ENCODE peak calls at places on chromosomes 2 and 18, in six cellular contexts. One of them, this sample, is unnamed.

GRCh38 chr18:13440277-13441248 is 222.0 kb downstream of the LDLRAD4 start:
- DNase-seq in GM06990: no peak
- DNase-seq in esophagus squamous epithelium: no peak
- DNase-seq in CD8-positive, alpha-beta memory T cell: no peak
- DNase-seq in heart right ventricle: no peak
- DNase-seq in fibroblast of pulmonary artery: no peak
- DNase-seq in this sample: peak

GRCh38 chr2:223884399-223884798 is 47.0 kb upstream of the AP1S3 start:
- DNase-seq in GM06990: peak
- DNase-seq in esophagus squamous epithelium: no peak
- DNase-seq in CD8-positive, alpha-beta memory T cell: no peak
- DNase-seq in heart right ventricle: no peak
- DNase-seq in fibroblast of pulmonary artery: peak
- DNase-seq in this sample: no peak

GRCh38 chr18:6624271-6624670 is 105.2 kb upstream of the ARHGAP28 start:
- DNase-seq in GM06990: no peak
- DNase-seq in esophagus squamous epithelium: no peak
- DNase-seq in CD8-positive, alpha-beta memory T cell: no peak
- DNase-seq in heart right ventricle: no peak
- DNase-seq in fibroblast of pulmonary artery: peak
- DNase-seq in this sample: no peak

GRCh38 chr2:120430501-120430830 is 84.5 kb downstream of the INHBB start:
- DNase-seq in GM06990: no peak
- DNase-seq in esophagus squamous epithelium: no peak
- DNase-seq in CD8-positive, alpha-beta memory T cell: no peak
- DNase-seq in heart right ventricle: no peak
- DNase-seq in fibroblast of pulmonary artery: no peak
- DNase-seq in this sample: no peak

GRCh38 chr2:95569170-95569569 is 22.6 kb upstream of the TRIM43 start:
- DNase-seq in GM06990: no peak
- DNase-seq in esophagus squamous epithelium: no peak
- DNase-seq in CD8-positive, alpha-beta memory T cell: no peak
- DNase-seq in heart right ventricle: no peak
- DNase-seq in fibroblast of pulmonary artery: no peak
- DNase-seq in this sample: no peak

GRCh38 chr2:6773007-6773693 is 92.6 kb downstream of the CMPK2 start:
- DNase-seq in GM06990: peak
- DNase-seq in esophagus squamous epithelium: no peak
- DNase-seq in CD8-positive, alpha-beta memory T cell: peak
- DNase-seq in heart right ventricle: peak
- DNase-seq in fibroblast of pulmonary artery: peak
- DNase-seq in this sample: peak

GRCh38 chr2:145815933-145816332 is 1296.0 kb upstream of the ZEB2 start:
- DNase-seq in GM06990: no peak
- DNase-seq in esophagus squamous epithelium: no peak
- DNase-seq in CD8-positive, alpha-beta memory T cell: no peak
- DNase-seq in heart right ventricle: no peak
- DNase-seq in fibroblast of pulmonary artery: no peak
- DNase-seq in this sample: no peak

GRCh38 chr18:59697236-59697932 is at the start of gene CCBE1:
- DNase-seq in GM06990: peak
- DNase-seq in esophagus squamous epithelium: no peak
- DNase-seq in CD8-positive, alpha-beta memory T cell: peak
- DNase-seq in heart right ventricle: peak
- DNase-seq in fibroblast of pulmonary artery: peak
- DNase-seq in this sample: no peak

GRCh38 chr2:11697103-11697871 is 27.3 kb upstream of the NTSR2 start:
- DNase-seq in GM06990: no peak
- DNase-seq in esophagus squamous epithelium: no peak
- DNase-seq in CD8-positive, alpha-beta memory T cell: no peak
- DNase-seq in heart right ventricle: peak
- DNase-seq in fibroblast of pulmonary artery: peak
- DNase-seq in this sample: no peak

GRCh38 chr2:2850891-2851290 is 519.8 kb upstream of the MYT1L start:
- DNase-seq in GM06990: no peak
- DNase-seq in esophagus squamous epithelium: no peak
- DNase-seq in CD8-positive, alpha-beta memory T cell: no peak
- DNase-seq in heart right ventricle: no peak
- DNase-seq in fibroblast of pulmonary artery: no peak
- DNase-seq in this sample: no peak

GRCh38 chr2:84808279-84808678 is 72.6 kb downstream of the TRABD2A start:
- DNase-seq in GM06990: no peak
- DNase-seq in esophagus squamous epithelium: no peak
- DNase-seq in CD8-positive, alpha-beta memory T cell: no peak
- DNase-seq in heart right ventricle: no peak
- DNase-seq in fibroblast of pulmonary artery: no peak
- DNase-seq in this sample: no peak

GRCh38 chr2:70089946-70090523 is 2.8 kb downstream of the PCBP1 start:
- DNase-seq in GM06990: no peak
- DNase-seq in esophagus squamous epithelium: no peak
- DNase-seq in CD8-positive, alpha-beta memory T cell: no peak
- DNase-seq in heart right ventricle: no peak
- DNase-seq in fibroblast of pulmonary artery: peak
- DNase-seq in this sample: no peak

GRCh38 chr2:60534034-60534393 is 19.4 kb downstream of the BCL11A start:
- DNase-seq in GM06990: no peak
- DNase-seq in esophagus squamous epithelium: no peak
- DNase-seq in CD8-positive, alpha-beta memory T cell: no peak
- DNase-seq in heart right ventricle: no peak
- DNase-seq in fibroblast of pulmonary artery: no peak
- DNase-seq in this sample: no peak
- H3K4me3 ChIP-seq in GM06990: no peak
- H3K4me3 ChIP-seq in esophagus squamous epithelium: no peak
- H3K4me3 ChIP-seq in CD8-positive, alpha-beta memory T cell: no peak
- H3K4me3 ChIP-seq in heart right ventricle: no peak
- H3K4me3 ChIP-seq in fibroblast of pulmonary artery: no peak
- H3K4me3 ChIP-seq in this sample: no peak

GRCh38 chr2:191167766-191168165 is 17.0 kb upstream of the STAT4 start:
- DNase-seq in GM06990: no peak
- DNase-seq in esophagus squamous epithelium: no peak
- DNase-seq in CD8-positive, alpha-beta memory T cell: no peak
- DNase-seq in heart right ventricle: peak
- DNase-seq in fibroblast of pulmonary artery: peak
- DNase-seq in this sample: no peak
- H3K4me3 ChIP-seq in GM06990: no peak
- H3K4me3 ChIP-seq in esophagus squamous epithelium: no peak
- H3K4me3 ChIP-seq in CD8-positive, alpha-beta memory T cell: no peak
- H3K4me3 ChIP-seq in heart right ventricle: no peak
- H3K4me3 ChIP-seq in fibroblast of pulmonary artery: no peak
- H3K4me3 ChIP-seq in this sample: no peak

GRCh38 chr18:31040982-31041345 is 1.6 kb downstream of the DSC3 start:
- DNase-seq in GM06990: no peak
- DNase-seq in esophagus squamous epithelium: no peak
- DNase-seq in CD8-positive, alpha-beta memory T cell: no peak
- DNase-seq in heart right ventricle: no peak
- DNase-seq in fibroblast of pulmonary artery: peak
- DNase-seq in this sample: no peak
- H3K4me3 ChIP-seq in GM06990: no peak
- H3K4me3 ChIP-seq in esophagus squamous epithelium: peak
- H3K4me3 ChIP-seq in CD8-positive, alpha-beta memory T cell: no peak
- H3K4me3 ChIP-seq in heart right ventricle: no peak
- H3K4me3 ChIP-seq in fibroblast of pulmonary artery: peak
- H3K4me3 ChIP-seq in this sample: no peak

GRCh38 chr2:212540356-212540755 is 1.8 kb upstream of the ERBB4 start:
- DNase-seq in GM06990: no peak
- DNase-seq in esophagus squamous epithelium: no peak
- DNase-seq in CD8-positive, alpha-beta memory T cell: no peak
- DNase-seq in heart right ventricle: no peak
- DNase-seq in fibroblast of pulmonary artery: no peak
- DNase-seq in this sample: no peak

GRCh38 chr2:212537311-212538155 is 1.1 kb downstream of the ERBB4 start:
- DNase-seq in GM06990: peak
- DNase-seq in esophagus squamous epithelium: no peak
- DNase-seq in CD8-positive, alpha-beta memory T cell: no peak
- DNase-seq in heart right ventricle: no peak
- DNase-seq in fibroblast of pulmonary artery: peak
- DNase-seq in this sample: no peak

GRCh38 chr2:212536385-212537310 is 2.0 kb downstream of the ERBB4 start:
- DNase-seq in GM06990: peak
- DNase-seq in esophagus squamous epithelium: no peak
- DNase-seq in CD8-positive, alpha-beta memory T cell: no peak
- DNase-seq in heart right ventricle: no peak
- DNase-seq in fibroblast of pulmonary artery: no peak
- DNase-seq in this sample: no peak

GRCh38 chr2:212538156-212539144 is at the start of gene ERBB4:
- DNase-seq in GM06990: peak
- DNase-seq in esophagus squamous epithelium: no peak
- DNase-seq in CD8-positive, alpha-beta memory T cell: no peak
- DNase-seq in heart right ventricle: peak
- DNase-seq in fibroblast of pulmonary artery: no peak
- DNase-seq in this sample: no peak

DNA sequence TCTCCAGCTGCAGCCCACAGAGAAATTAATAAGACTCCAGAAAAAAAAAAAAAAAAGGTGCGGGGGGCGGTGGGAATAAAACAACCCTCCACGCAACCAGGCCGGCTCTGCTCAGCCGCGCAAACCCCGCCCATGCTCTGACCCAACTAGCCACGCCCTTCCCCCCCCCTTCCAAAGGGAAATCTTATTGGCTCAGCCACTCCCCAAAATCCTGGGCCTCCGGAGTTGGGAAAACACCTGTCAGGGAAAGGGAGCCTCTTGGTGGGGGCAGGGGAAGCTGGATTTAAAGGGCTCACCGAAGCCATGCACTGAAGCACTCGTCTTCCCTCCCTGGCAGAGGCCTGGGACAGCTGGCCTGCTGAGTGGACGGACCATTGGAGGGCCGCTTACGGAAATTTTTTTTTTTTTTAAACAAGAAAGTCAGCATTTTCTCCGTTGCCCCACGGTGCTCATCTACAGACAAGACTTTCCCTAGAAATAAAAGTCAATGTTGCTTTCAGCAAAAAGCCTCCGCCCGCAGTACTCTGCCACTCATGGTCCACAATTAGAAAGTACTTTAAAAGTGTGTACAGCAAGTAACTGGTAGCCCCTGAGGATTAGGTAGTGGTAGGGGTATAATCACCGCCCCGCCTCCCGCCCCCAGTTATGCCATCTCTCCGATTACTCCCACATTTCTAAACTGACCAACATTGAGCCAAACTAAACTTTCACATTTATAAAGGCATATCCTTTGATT is 711 bp upstream of the ERBB4 start:
- DNase-seq in GM06990: no peak
- DNase-seq in esophagus squamous epithelium: no peak
- DNase-seq in CD8-positive, alpha-beta memory T cell: no peak
- DNase-seq in heart right ventricle: peak
- DNase-seq in fibroblast of pulmonary artery: peak
- DNase-seq in this sample: no peak
- H3K4me3 ChIP-seq in GM06990: no peak
- H3K4me3 ChIP-seq in esophagus squamous epithelium: peak
- H3K4me3 ChIP-seq in CD8-positive, alpha-beta memory T cell: no peak
- H3K4me3 ChIP-seq in heart right ventricle: peak
- H3K4me3 ChIP-seq in fibroblast of pulmonary artery: peak
- H3K4me3 ChIP-seq in this sample: no peak

This sample was measured in Jurkat, Clone E6-1.